ENCODE peak calls at places on chromosomes 1 and 21, in five cellular contexts. Y, F, N, C and G are unnamed samples.

GRCh38 chr21:15061747-15062146 is 3.1 kb downstream of the NRIP1 start:
- DNase-seq in C (no peak), Y (no peak), N (no peak), F (no peak), G (no peak)

GRCh38 chr1:9672444-9672843 is 20.9 kb downstream of the PIK3CD start:
- DNase-seq in Y (no peak), C (no peak), F (no peak), N (no peak), G (no peak)

GRCh38 chr1:37259019-37259418 is 215.4 kb upstream of the ZC3H12A start:
- DNase-seq in Y (no peak), C (no peak), F (no peak), N (no peak), G (no peak)

GRCh38 chr1:32775640-32776337 is 41.4 kb downstream of the YARS1 start:
- DNase-seq in Y (no peak), F (no peak), C (no peak), N (no peak), G (no peak)

GRCh38 chr1:107183011-107183410 is 42.2 kb downstream of the NTNG1 start:
- DNase-seq in Y (no peak), F (no peak), N (no peak), C (no peak), G (no peak)

GRCh38 chr21:32597205-32597604 is 11.9 kb upstream of the TCP10L start:
- DNase-seq in C (no peak), N (no peak), F (no peak), Y (no peak), G (peak; percentile 45)

GRCh38 chr1:205448540-205449253 is 7.1 kb downstream of the BLACAT1 start:
- DNase-seq in F (no peak), N (no peak), C (no peak), Y (no peak), G (no peak)

GRCh38 chr1:8702121-8702520 is 115.3 kb downstream of the RERE start:
- DNase-seq in N (no peak), F (no peak), Y (peak; percentile 70), C (no peak), G (no peak)

GRCh38 chr1:234702342-234703000 is 92.5 kb upstream of the IRF2BP2 start:
- DNase-seq in Y (no peak), F (no peak), N (peak; percentile 73), C (peak; percentile 83), G (no peak)

GRCh38 chr1:145977486-145978476 is 13.3 kb downstream of the POLR3GL start:
- DNase-seq in N (peak; percentile 81), C (peak; percentile 86), F (peak; percentile 88), Y (peak; percentile 86), G (peak; percentile 58)

GRCh38 chr1:183227963-183228649 is 42.0 kb downstream of the LAMC2 start:
- DNase-seq in Y (peak; percentile 70), N (peak; percentile 60), C (peak; percentile 82), F (no peak), G (no peak)

GRCh38 chr1:145982010-145982723 is 14.2 kb downstream of the TXNIP start:
- DNase-seq in Y (no peak), N (no peak), C (no peak), F (no peak), G (no peak)

GRCh38 chr1:101203812-101204540 is 32.8 kb upstream of the S1PR1 start:
- DNase-seq in Y (no peak), C (no peak), N (no peak), F (no peak), G (no peak)

GRCh38 chr1:56866656-56867055 is 12.1 kb downstream of the C8A start:
- DNase-seq in Y (no peak), C (no peak), F (no peak), N (no peak), G (peak; percentile 56)

GRCh38 chr1:61109910-61110309 is 27.5 kb downstream of the NFIA start:
- DNase-seq in C (no peak), F (no peak), N (no peak), Y (no peak), G (no peak)

GRCh38 chr1:78474092-78474491 is 16.7 kb upstream of the PTGFR start:
- DNase-seq in Y (no peak), F (no peak), C (no peak), N (no peak), G (no peak)

GRCh38 chr1:184558691-184559090 is 171.9 kb downstream of the C1orf21 start:
- DNase-seq in F (no peak), Y (no peak), C (no peak), N (no peak), G (no peak)

GRCh38 chr1:28508435-28508754 is 2.6 kb downstream of the RCC1 start:
- DNase-seq in Y (no peak), F (no peak), N (no peak), C (no peak), G (no peak)

GRCh38 chr21:25568230-25568629 is 39.1 kb downstream of the MRPL39 start:
- DNase-seq in Y (peak; percentile 39), N (no peak), C (peak; percentile 74), F (peak; percentile 82), G (peak; percentile 49)

GRCh38 chr1:158227904-158228623 is 26.2 kb upstream of the CD1A start:
- DNase-seq in F (no peak), C (no peak), Y (no peak), N (no peak), G (no peak)

GRCh38 chr1:223007935-223008334 is 135.1 kb downstream of the TLR5 start:
- DNase-seq in C (no peak), N (no peak), Y (no peak), F (no peak), G (no peak)

GRCh38 chr1:28246427-28246832 is 10.5 kb downstream of the ATP5IF1 start:
- DNase-seq in C (no peak), F (no peak), N (no peak), Y (peak; percentile 66), G (no peak)

GRCh38 chr21:29228306-29228705 is 70.4 kb upstream of the BACH1 start:
- DNase-seq in F (no peak), Y (no peak), C (no peak), N (no peak), G (no peak)

GRCh38 chr1:20400341-20401177 is 85.5 kb downstream of the CAMK2N1 start:
- DNase-seq in C (no peak), F (no peak), Y (no peak), N (no peak), G (no peak)

GRCh38 chr1:47561523-47562007 is 123.7 kb downstream of the FOXD2 start:
- DNase-seq in C (no peak), N (no peak), F (no peak), Y (no peak), G (no peak)

GRCh38 chr1:115447672-115448071 is 109.6 kb upstream of the NGF start:
- DNase-seq in C (no peak), F (no peak), Y (no peak), N (no peak), G (no peak)

GRCh38 chr1:151540982-151541377 is 871 bp downstream of the TUFT1 start:
- DNase-seq in F (peak; percentile 75), N (no peak), Y (peak; percentile 54), C (peak; percentile 38), G (no peak)

GRCh38 chr1:151545542-151545941 is 5.4 kb downstream of the TUFT1 start:
- DNase-seq in F (no peak), Y (no peak), C (no peak), N (no peak), G (no peak)

GRCh38 chr1:151540021-151540981 is at the start of gene TUFT1:
- DNase-seq in N (peak; percentile 89), F (peak; percentile 98), Y (peak; percentile 98), C (peak; percentile 98), G (no peak)

GRCh38 chr1:151539321-151540020 is 638 bp upstream of the TUFT1 start:
- DNase-seq in N (peak; percentile 46), Y (peak; percentile 95), F (peak; percentile 91), C (peak; percentile 84), G (peak; percentile 92)

GRCh38 chr1:151542710-151543129 is 2.6 kb downstream of the TUFT1 start:
- DNase-seq in F (no peak), C (no peak), N (no peak), Y (peak; percentile 35), G (peak; percentile 80)
- H3K4me3 ChIP-seq in F (no peak overlapping the region), C (no peak overlapping the region), N (no peak overlapping the region), Y (no peak overlapping the region), G (no peak overlapping the region)

GRCh38 chr1:226733876-226734414 is 5.1 kb downstream of the ITPKB start:
- DNase-seq in Y (no peak), C (no peak), F (no peak), N (no peak), G (no peak)
- H3K4me3 ChIP-seq in Y (no peak overlapping the region), C (peak overlapping the region; percentile 40), F (peak overlapping the region; percentile 98), N (no peak overlapping the region), G (no peak overlapping the region)

GRCh38 chr1:21621761-21622436 is 47.3 kb downstream of the RAP1GAP start:
- DNase-seq in C (peak; percentile 40), Y (no peak), F (no peak), N (no peak), G (no peak)
- H3K4me3 ChIP-seq in C (peak overlapping the region; percentile 33), Y (peak overlapping the region; percentile 32), F (no peak overlapping the region), N (no peak overlapping the region), G (peak overlapping the region; percentile 15)

GRCh38 chr1:156153362-156153761 is at the start of gene SEMA4A:
- DNase-seq in F (no peak), Y (peak; percentile 70), N (no peak), C (no peak), G (no peak)
- H3K4me3 ChIP-seq in F (peak within 1 kb of the TSS; percentile 38), Y (no peak within 1 kb of the TSS), N (no peak within 1 kb of the TSS), C (no peak within 1 kb of the TSS), G (no peak within 1 kb of the TSS)

DNA sequence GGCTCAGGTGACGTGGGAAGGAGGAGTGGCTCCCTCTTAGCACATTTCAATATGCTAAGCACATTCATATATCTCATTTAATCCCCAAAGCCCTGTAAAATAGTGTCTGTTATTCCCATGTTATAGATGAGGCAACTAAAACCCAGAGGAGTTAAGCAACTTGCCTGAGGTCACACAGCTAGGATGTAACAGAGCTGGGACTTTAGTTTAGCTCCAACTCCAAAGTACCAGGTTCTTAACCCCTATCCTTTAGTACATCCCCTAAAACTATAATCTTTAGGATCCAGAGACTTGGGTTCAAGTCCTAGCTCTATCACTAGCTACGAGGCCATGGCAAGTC is 48.5 kb downstream of the LGR6 start:
- DNase-seq in F (no peak), C (no peak), Y (no peak), N (no peak), G (no peak)
- H3K4me3 ChIP-seq in F (no peak overlapping the region), C (no peak overlapping the region), Y (no peak overlapping the region), N (no peak overlapping the region), G (no peak overlapping the region)

GRCh38 chr1:25256578-25257129 is 9.4 kb upstream of the RSRP1 start:
- DNase-seq in N (no peak), F (no peak), Y (no peak), C (no peak), G (no peak)

GRCh38 chr1:25257176-25257575 is 9.9 kb upstream of the RSRP1 start:
- DNase-seq in C (no peak), Y (no peak), F (no peak), N (no peak), G (no peak)

GRCh38 chr1:25253911-25254310 is 6.7 kb upstream of the RSRP1 start:
- DNase-seq in C (no peak), N (no peak), F (no peak), Y (no peak), G (no peak)

GRCh38 chr1:25255711-25256577 is 8.7 kb upstream of the RSRP1 start:
- DNase-seq in Y (no peak), N (no peak), C (no peak), F (no peak), G (no peak)
- H3K4me3 ChIP-seq in Y (no peak overlapping the region), N (no peak overlapping the region), C (no peak overlapping the region), F (no peak overlapping the region), G (no peak overlapping the region)